ENCODE peak calls at places on chromosome 18, in ten cellular contexts. One of them, this sample, is unnamed.

GRCh38 chr18:3266062-3266608 is 4.2 kb downstream of the MYL12B start:
- DNase-seq in pancreas: no peak
- DNase-seq in AG09309: no peak
- DNase-seq in GM23338: no peak
- DNase-seq in lung: no peak
- DNase-seq in right lobe of liver: no peak
- DNase-seq in lower lobe of right lung: no peak
- DNase-seq in cardiac fibroblast: no peak
- DNase-seq in spleen: no peak
- DNase-seq in body of pancreas: no peak
- DNase-seq in this sample: no peak

GRCh38 chr18:62485684-62486083 is 37.1 kb upstream of the ZCCHC2 start:
- DNase-seq in lung: no peak
- DNase-seq in pancreas: no peak
- DNase-seq in GM23338: no peak
- DNase-seq in right lobe of liver: no peak
- DNase-seq in cardiac fibroblast: peak
- DNase-seq in spleen: no peak
- DNase-seq in body of pancreas: no peak
- DNase-seq in lower lobe of right lung: no peak
- DNase-seq in AG09309: peak
- DNase-seq in this sample: peak

GRCh38 chr18:48003426-48004349 is 73.2 kb upstream of the SMAD2 start:
- DNase-seq in lower lobe of right lung: no peak
- DNase-seq in spleen: no peak
- DNase-seq in GM23338: no peak
- DNase-seq in AG09309: no peak
- DNase-seq in right lobe of liver: no peak
- DNase-seq in body of pancreas: peak
- DNase-seq in lung: no peak
- DNase-seq in cardiac fibroblast: peak
- DNase-seq in pancreas: peak
- DNase-seq in this sample: peak

GRCh38 chr18:13136056-13136688 is 82.4 kb upstream of the LDLRAD4 start:
- DNase-seq in lung: no peak
- DNase-seq in body of pancreas: no peak
- DNase-seq in cardiac fibroblast: no peak
- DNase-seq in AG09309: no peak
- DNase-seq in GM23338: no peak
- DNase-seq in right lobe of liver: no peak
- DNase-seq in lower lobe of right lung: no peak
- DNase-seq in spleen: peak
- DNase-seq in pancreas: no peak
- DNase-seq in this sample: peak

GRCh38 chr18:12430137-12430990 is 22.6 kb downstream of the PRELID3A start:
- DNase-seq in lung: no peak
- DNase-seq in cardiac fibroblast: no peak
- DNase-seq in GM23338: no peak
- DNase-seq in lower lobe of right lung: no peak
- DNase-seq in spleen: no peak
- DNase-seq in AG09309: no peak
- DNase-seq in body of pancreas: no peak
- DNase-seq in right lobe of liver: no peak
- DNase-seq in pancreas: no peak
- DNase-seq in this sample: no peak

GRCh38 chr18:3262234-3263171 is 570 bp downstream of the MYL12B start:
- DNase-seq in spleen: no peak
- DNase-seq in body of pancreas: no peak
- DNase-seq in cardiac fibroblast: peak
- DNase-seq in GM23338: peak
- DNase-seq in lower lobe of right lung: no peak
- DNase-seq in right lobe of liver: no peak
- DNase-seq in pancreas: no peak
- DNase-seq in lung: no peak
- DNase-seq in AG09309: no peak
- DNase-seq in this sample: peak

GRCh38 chr18:48036641-48037421 is 106.4 kb upstream of the SMAD2 start:
- DNase-seq in cardiac fibroblast: peak
- DNase-seq in lower lobe of right lung: no peak
- DNase-seq in lung: no peak
- DNase-seq in spleen: peak
- DNase-seq in pancreas: no peak
- DNase-seq in body of pancreas: no peak
- DNase-seq in right lobe of liver: no peak
- DNase-seq in AG09309: no peak
- DNase-seq in GM23338: no peak
- DNase-seq in this sample: no peak

GRCh38 chr18:22493940-22494339 is 76.2 kb upstream of the CTAGE1 start:
- DNase-seq in lower lobe of right lung: no peak
- DNase-seq in lung: no peak
- DNase-seq in pancreas: no peak
- DNase-seq in spleen: no peak
- DNase-seq in body of pancreas: no peak
- DNase-seq in AG09309: no peak
- DNase-seq in GM23338: no peak
- DNase-seq in cardiac fibroblast: peak
- DNase-seq in right lobe of liver: no peak
- DNase-seq in this sample: peak

DNA sequence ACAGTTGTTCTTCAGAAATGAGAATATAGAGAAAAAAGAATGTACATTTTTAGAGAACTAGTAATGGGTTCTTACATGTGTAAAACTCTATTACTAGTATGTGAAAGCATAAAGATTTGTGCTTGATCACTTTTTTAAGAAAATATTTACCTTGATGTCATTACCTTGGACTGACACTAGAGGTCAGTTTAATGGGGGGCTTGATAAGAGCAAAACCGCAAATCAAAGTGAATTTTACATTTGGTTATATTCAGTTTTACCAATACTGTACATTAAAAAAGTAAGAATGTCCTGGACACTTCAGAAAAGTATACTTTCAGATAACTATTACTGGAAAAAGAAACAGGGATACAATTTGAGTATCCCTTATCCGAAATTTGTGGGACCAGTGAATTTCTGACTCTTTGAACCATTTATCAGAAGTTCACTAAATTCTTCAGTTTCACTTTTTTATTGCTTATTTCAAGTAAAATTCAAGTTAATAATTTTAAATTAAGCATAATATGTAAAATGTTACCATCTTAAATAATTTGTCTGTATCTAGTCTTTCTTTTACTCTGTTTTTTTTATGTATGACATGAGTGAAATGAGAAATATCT is 1149.5 kb downstream of the DSC3 start:
- DNase-seq in GM23338: peak
- DNase-seq in cardiac fibroblast: peak
- DNase-seq in spleen: no peak
- DNase-seq in lower lobe of right lung: no peak
- DNase-seq in AG09309: no peak
- DNase-seq in body of pancreas: no peak
- DNase-seq in pancreas: no peak
- DNase-seq in lung: no peak
- DNase-seq in right lobe of liver: no peak
- DNase-seq in this sample: peak
- TF ChIP-seq CTCF in GM23338: peak
- TF ChIP-seq CTCF in cardiac fibroblast: peak
- TF ChIP-seq CTCF in spleen: no peak
- TF ChIP-seq CTCF in lower lobe of right lung: peak
- TF ChIP-seq CTCF in AG09309: peak
- TF ChIP-seq CTCF in body of pancreas: peak
- TF ChIP-seq CTCF in pancreas: no peak
- TF ChIP-seq CTCF in lung: no peak
- TF ChIP-seq CTCF in right lobe of liver: peak
- TF ChIP-seq CTCF in this sample: peak

GRCh38 chr18:8718401-8718913 is 13.1 kb downstream of the MTCL1 start:
- DNase-seq in GM23338: no peak
- DNase-seq in spleen: no peak
- DNase-seq in body of pancreas: no peak
- DNase-seq in AG09309: no peak
- DNase-seq in right lobe of liver: no peak
- DNase-seq in pancreas: no peak
- DNase-seq in cardiac fibroblast: no peak
- DNase-seq in lung: no peak
- DNase-seq in lower lobe of right lung: no peak
- DNase-seq in this sample: no peak

GRCh38 chr18:8720141-8720540 is 14.8 kb downstream of the MTCL1 start:
- DNase-seq in cardiac fibroblast: no peak
- DNase-seq in lung: no peak
- DNase-seq in body of pancreas: no peak
- DNase-seq in AG09309: no peak
- DNase-seq in spleen: no peak
- DNase-seq in lower lobe of right lung: no peak
- DNase-seq in right lobe of liver: no peak
- DNase-seq in GM23338: no peak
- DNase-seq in pancreas: no peak
- DNase-seq in this sample: no peak

GRCh38 chr18:8719192-8719591 is 13.8 kb downstream of the MTCL1 start:
- DNase-seq in lower lobe of right lung: no peak
- DNase-seq in AG09309: no peak
- DNase-seq in right lobe of liver: no peak
- DNase-seq in body of pancreas: no peak
- DNase-seq in cardiac fibroblast: no peak
- DNase-seq in pancreas: no peak
- DNase-seq in lung: no peak
- DNase-seq in GM23338: no peak
- DNase-seq in spleen: no peak
- DNase-seq in this sample: no peak

GRCh38 chr18:8715599-8715998 is 10.2 kb downstream of the MTCL1 start:
- DNase-seq in pancreas: no peak
- DNase-seq in right lobe of liver: no peak
- DNase-seq in spleen: no peak
- DNase-seq in AG09309: no peak
- DNase-seq in cardiac fibroblast: no peak
- DNase-seq in lung: no peak
- DNase-seq in GM23338: no peak
- DNase-seq in body of pancreas: no peak
- DNase-seq in lower lobe of right lung: no peak
- DNase-seq in this sample: no peak

DNA sequence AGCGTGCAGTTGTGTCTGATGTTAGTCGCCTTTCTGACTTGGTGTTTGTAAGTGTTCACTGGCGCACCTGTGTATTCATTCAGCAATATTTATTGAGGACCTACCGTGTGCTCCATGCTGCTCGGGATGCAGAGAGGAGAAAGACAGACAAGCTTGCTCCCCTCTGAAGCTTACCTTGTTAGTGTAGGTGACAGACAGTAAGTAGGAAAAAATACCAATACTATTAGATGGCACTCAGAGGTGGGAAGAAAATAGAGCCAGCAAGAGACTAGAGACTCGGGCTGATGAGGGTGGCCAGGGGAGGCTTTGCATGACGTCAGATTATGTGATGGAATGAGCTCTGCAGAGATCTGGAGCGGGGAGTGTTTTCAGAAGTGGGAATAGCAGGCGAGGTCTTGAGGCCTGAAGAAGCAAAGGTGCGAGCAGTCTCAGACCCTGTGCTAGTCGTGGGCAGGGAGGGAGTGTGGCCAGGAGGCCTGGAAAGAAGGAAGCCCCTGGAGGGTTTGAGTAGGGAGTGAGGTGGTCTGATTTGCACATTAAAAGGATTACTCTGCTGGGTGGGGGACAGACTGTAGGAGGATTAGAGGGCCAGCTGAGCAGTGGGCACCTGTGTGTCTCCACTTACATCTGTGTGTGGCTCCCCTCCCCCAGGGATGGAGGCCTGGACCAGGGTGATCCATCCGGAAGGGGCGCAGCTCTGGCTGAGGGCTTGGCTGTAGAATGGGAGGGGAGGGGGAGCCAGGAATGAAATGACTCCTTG is 11.8 kb downstream of the MTCL1 start:
- DNase-seq in spleen: no peak
- DNase-seq in pancreas: no peak
- DNase-seq in lower lobe of right lung: no peak
- DNase-seq in GM23338: peak
- DNase-seq in lung: no peak
- DNase-seq in right lobe of liver: no peak
- DNase-seq in body of pancreas: no peak
- DNase-seq in cardiac fibroblast: no peak
- DNase-seq in AG09309: no peak
- DNase-seq in this sample: no peak
- H3K4me3 ChIP-seq in spleen: no peak
- H3K4me3 ChIP-seq in pancreas: no peak
- H3K4me3 ChIP-seq in lower lobe of right lung: no peak
- H3K4me3 ChIP-seq in GM23338: peak
- H3K4me3 ChIP-seq in lung: no peak
- H3K4me3 ChIP-seq in right lobe of liver: no peak
- H3K4me3 ChIP-seq in body of pancreas: no peak
- H3K4me3 ChIP-seq in cardiac fibroblast: no peak
- H3K4me3 ChIP-seq in AG09309: no peak
- H3K4me3 ChIP-seq in this sample: no peak

GRCh38 chr18:5060543-5060942 is 136.5 kb downstream of the AKAIN1 start:
- DNase-seq in pancreas: no peak
- DNase-seq in AG09309: no peak
- DNase-seq in GM23338: no peak
- DNase-seq in cardiac fibroblast: no peak
- DNase-seq in spleen: no peak
- DNase-seq in lung: no peak
- DNase-seq in body of pancreas: no peak
- DNase-seq in lower lobe of right lung: no peak
- DNase-seq in right lobe of liver: no peak
- DNase-seq in this sample: no peak

GRCh38 chr18:5068856-5069255 is 128.2 kb downstream of the AKAIN1 start:
- DNase-seq in AG09309: no peak
- DNase-seq in pancreas: no peak
- DNase-seq in body of pancreas: no peak
- DNase-seq in right lobe of liver: no peak
- DNase-seq in cardiac fibroblast: peak
- DNase-seq in spleen: no peak
- DNase-seq in GM23338: no peak
- DNase-seq in lower lobe of right lung: no peak
- DNase-seq in lung: no peak
- DNase-seq in this sample: no peak

GRCh38 chr18:5061785-5062184 is 135.3 kb downstream of the AKAIN1 start:
- DNase-seq in lower lobe of right lung: no peak
- DNase-seq in pancreas: no peak
- DNase-seq in body of pancreas: no peak
- DNase-seq in cardiac fibroblast: no peak
- DNase-seq in GM23338: no peak
- DNase-seq in spleen: no peak
- DNase-seq in lung: no peak
- DNase-seq in right lobe of liver: no peak
- DNase-seq in AG09309: no peak
- DNase-seq in this sample: no peak

GRCh38 chr18:5064846-5065245 is 132.2 kb downstream of the AKAIN1 start:
- DNase-seq in cardiac fibroblast: no peak
- DNase-seq in pancreas: no peak
- DNase-seq in GM23338: no peak
- DNase-seq in spleen: no peak
- DNase-seq in lower lobe of right lung: no peak
- DNase-seq in right lobe of liver: no peak
- DNase-seq in AG09309: no peak
- DNase-seq in lung: no peak
- DNase-seq in body of pancreas: no peak
- DNase-seq in this sample: no peak

DNA sequence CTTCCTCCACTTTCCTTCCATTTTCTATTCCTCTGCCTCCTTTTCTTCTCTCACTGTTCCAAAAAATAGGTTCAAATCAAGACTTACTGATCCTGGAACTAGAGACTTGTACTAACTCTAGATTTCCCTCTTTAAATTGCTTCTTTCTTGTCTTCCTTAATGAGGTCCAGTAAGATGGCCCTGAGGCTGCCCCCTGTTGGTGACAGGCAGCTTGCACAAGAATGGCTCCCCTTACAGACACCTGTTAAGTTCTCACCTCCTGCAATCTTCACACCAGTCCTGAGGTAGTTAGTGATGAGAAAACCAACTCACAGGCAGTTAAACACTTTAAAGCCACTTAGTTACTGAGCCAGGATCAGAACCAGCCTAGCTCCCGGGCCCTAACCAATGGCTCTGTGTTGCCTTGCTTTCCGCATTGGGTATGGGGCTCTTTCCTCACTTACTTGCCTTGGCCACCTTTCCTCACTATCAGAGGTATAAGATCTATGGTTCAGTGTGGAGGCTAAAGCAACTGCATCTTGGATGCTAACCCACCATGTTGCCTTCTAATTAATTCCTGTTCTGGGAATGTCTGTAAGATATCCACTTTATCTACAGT is 130.6 kb downstream of the AKAIN1 start:
- DNase-seq in lower lobe of right lung: no peak
- DNase-seq in lung: no peak
- DNase-seq in GM23338: peak
- DNase-seq in AG09309: no peak
- DNase-seq in cardiac fibroblast: no peak
- DNase-seq in right lobe of liver: no peak
- DNase-seq in spleen: no peak
- DNase-seq in pancreas: no peak
- DNase-seq in body of pancreas: no peak
- DNase-seq in this sample: no peak
- TF ChIP-seq CTCF in lower lobe of right lung: peak
- TF ChIP-seq CTCF in lung: no peak
- TF ChIP-seq CTCF in GM23338: peak
- TF ChIP-seq CTCF in AG09309: no peak
- TF ChIP-seq CTCF in cardiac fibroblast: no peak
- TF ChIP-seq CTCF in right lobe of liver: peak
- TF ChIP-seq CTCF in spleen: peak
- TF ChIP-seq CTCF in pancreas: no peak
- TF ChIP-seq CTCF in body of pancreas: peak
- TF ChIP-seq CTCF in this sample: no peak

GRCh38 chr18:79798346-79798998 is 734 bp downstream of the KCNG2 start:
- DNase-seq in right lobe of liver: peak
- DNase-seq in cardiac fibroblast: peak
- DNase-seq in lung: no peak
- DNase-seq in pancreas: no peak
- DNase-seq in body of pancreas: no peak
- DNase-seq in lower lobe of right lung: no peak
- DNase-seq in spleen: peak
- DNase-seq in GM23338: peak
- DNase-seq in AG09309: no peak
- DNase-seq in this sample: no peak

GRCh38 chr18:79798999-79799370 is 1.2 kb downstream of the KCNG2 start:
- DNase-seq in GM23338: peak
- DNase-seq in lower lobe of right lung: no peak
- DNase-seq in spleen: peak
- DNase-seq in pancreas: no peak
- DNase-seq in body of pancreas: no peak
- DNase-seq in lung: no peak
- DNase-seq in AG09309: no peak
- DNase-seq in cardiac fibroblast: peak
- DNase-seq in right lobe of liver: peak
- DNase-seq in this sample: peak

GRCh38 chr18:79801217-79801616 is 3.5 kb downstream of the KCNG2 start:
- DNase-seq in GM23338: no peak
- DNase-seq in pancreas: no peak
- DNase-seq in body of pancreas: no peak
- DNase-seq in lower lobe of right lung: no peak
- DNase-seq in spleen: peak
- DNase-seq in AG09309: no peak
- DNase-seq in cardiac fibroblast: no peak
- DNase-seq in lung: no peak
- DNase-seq in right lobe of liver: no peak
- DNase-seq in this sample: no peak

GRCh38 chr18:79800353-79801180 is 2.8 kb downstream of the KCNG2 start:
- DNase-seq in lung: no peak
- DNase-seq in pancreas: no peak
- DNase-seq in cardiac fibroblast: no peak
- DNase-seq in spleen: peak
- DNase-seq in GM23338: no peak
- DNase-seq in lower lobe of right lung: no peak
- DNase-seq in body of pancreas: no peak
- DNase-seq in right lobe of liver: no peak
- DNase-seq in AG09309: no peak
- DNase-seq in this sample: no peak

DNA sequence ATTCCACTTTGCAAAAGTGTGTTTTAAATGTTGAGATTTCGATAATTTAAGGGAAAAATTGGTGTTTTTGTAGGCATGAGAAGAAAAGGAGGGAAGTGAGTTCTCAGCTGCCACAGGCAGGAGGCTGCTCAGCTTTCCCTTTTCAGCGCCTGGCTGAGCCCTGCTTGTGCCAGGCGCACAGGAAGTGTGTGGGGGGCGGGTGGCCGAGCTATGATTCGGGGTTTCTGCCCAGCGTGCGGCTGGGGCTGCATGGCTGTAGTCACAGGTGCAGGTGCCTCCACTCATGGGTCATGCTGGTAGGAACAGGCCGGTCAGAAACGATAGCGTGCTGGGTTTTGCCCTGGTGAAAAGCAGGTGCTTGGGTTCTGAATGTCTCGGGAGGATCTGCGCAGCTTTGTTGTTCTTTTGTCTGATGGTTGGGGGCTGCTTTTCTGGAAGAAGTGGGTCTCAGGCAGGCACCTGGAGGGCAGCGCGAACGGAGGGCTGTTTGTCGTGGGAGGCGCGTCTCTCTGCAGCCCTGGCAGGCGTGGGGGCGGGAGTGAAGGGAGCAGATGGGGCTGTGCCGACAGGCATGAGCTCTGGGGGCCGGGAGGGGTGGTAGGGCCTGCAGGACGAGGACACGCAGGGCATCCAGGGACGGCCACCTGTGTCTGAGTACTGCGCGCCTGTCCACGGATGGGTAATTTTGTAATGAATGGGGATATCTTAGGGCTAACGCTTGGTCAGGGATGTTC is 2.0 kb downstream of the KCNG2 start:
- DNase-seq in lower lobe of right lung: no peak
- DNase-seq in cardiac fibroblast: peak
- DNase-seq in pancreas: no peak
- DNase-seq in body of pancreas: no peak
- DNase-seq in lung: no peak
- DNase-seq in right lobe of liver: no peak
- DNase-seq in spleen: peak
- DNase-seq in AG09309: no peak
- DNase-seq in GM23338: no peak
- DNase-seq in this sample: no peak
- H3K4me3 ChIP-seq in lower lobe of right lung: no peak
- H3K4me3 ChIP-seq in cardiac fibroblast: peak
- H3K4me3 ChIP-seq in pancreas: no peak
- H3K4me3 ChIP-seq in body of pancreas: no peak
- H3K4me3 ChIP-seq in lung: no peak
- H3K4me3 ChIP-seq in right lobe of liver: no peak
- H3K4me3 ChIP-seq in spleen: no peak
- H3K4me3 ChIP-seq in AG09309: no peak
- H3K4me3 ChIP-seq in GM23338: peak
- H3K4me3 ChIP-seq in this sample: peak